ENCODE peak calls at places on chromosomes 5 and 9, in eight cellular contexts. T is fibroblast of the aortic adventitia, L is lower leg skin, P is upper lobe of right lung, Z is colonic mucosa, Q is heart right ventricle, K is foreskin fibroblast, I is choroid plexus epithelial cell. N is an unnamed sample.

GRCh38 chr5:158492850-158493249 is 606.9 kb downstream of the EBF1 start:
- DNase-seq in I (peak), T (peak), Z (no peak), Q (no peak), K (no peak), L (no peak), P (no peak), N (no peak)

GRCh38 chr9:125397736-125398135 is 136.1 kb downstream of the GAPVD1 start:
- DNase-seq in Q (no peak), L (no peak), Z (no peak), T (no peak), K (no peak), I (no peak), P (no peak), N (no peak)

GRCh38 chr5:74017786-74018211 is 391.8 kb downstream of the ARHGEF28 start:
- DNase-seq in K (peak), P (no peak), T (peak), I (peak), Z (no peak), Q (no peak), L (no peak), N (peak)

GRCh38 chr5:61687371-61687770 is 355.3 kb downstream of the ZSWIM6 start:
- DNase-seq in P (no peak), K (no peak), Q (no peak), Z (no peak), I (peak), T (no peak), L (no peak), N (no peak)

GRCh38 chr9:91572044-91572443 is 148.4 kb upstream of the NFIL3 start:
- DNase-seq in Z (no peak), L (no peak), Q (no peak), K (no peak), I (peak), T (peak), P (no peak), N (no peak)

GRCh38 chr5:117893211-117893610 is 1095.1 kb downstream of the DTWD2 start:
- DNase-seq in Q (no peak), K (no peak), I (peak), Z (no peak), L (no peak), T (no peak), P (no peak), N (no peak)

GRCh38 chr5:140671472-140672210 is 1.7 kb downstream of the DND1 start:
- DNase-seq in L (no peak), I (no peak), T (no peak), P (no peak), Q (no peak), K (no peak), Z (no peak), N (no peak)

GRCh38 chr9:82574911-82575310 is 488.0 kb downstream of the RASEF start:
- DNase-seq in P (no peak), Q (no peak), I (no peak), L (no peak), T (no peak), Z (no peak), K (no peak), N (no peak)

GRCh38 chr5:15013654-15014463 is 142.3 kb upstream of the ANKH start:
- DNase-seq in Z (no peak), I (peak), L (no peak), Q (no peak), P (no peak), T (peak), K (peak), N (no peak)

GRCh38 chr5:96936431-96937221 is 746 bp downstream of the LNPEP start:
- DNase-seq in K (no peak), Z (peak), P (peak), T (peak), Q (peak), L (peak), I (peak), N (peak)

GRCh38 chr5:179438041-179438441 is 92.8 kb upstream of the ADAMTS2 start:
- DNase-seq in T (no peak), Z (no peak), I (no peak), P (peak), L (no peak), K (no peak), Q (peak), N (peak)

GRCh38 chr9:86644315-86645034 is 290.3 kb upstream of the TUT7 start:
- DNase-seq in Q (no peak), I (no peak), L (no peak), T (no peak), P (no peak), Z (no peak), K (no peak), N (no peak)

GRCh38 chr5:172802585-172803176 is 31.4 kb upstream of the ERGIC1 start:
- DNase-seq in L (no peak), T (peak), Z (no peak), P (no peak), K (peak), Q (no peak), I (peak), N (no peak)

GRCh38 chr5:156394642-156395393 is 67.9 kb downstream of the SGCD start:
- DNase-seq in T (peak), L (no peak), Z (no peak), K (no peak), Q (no peak), I (peak), P (no peak), N (peak)

GRCh38 chr9:22528485-22528884 is 81.9 kb downstream of the DMRTA1 start:
- DNase-seq in I (peak), Q (no peak), L (no peak), T (peak), P (no peak), K (no peak), Z (no peak), N (no peak)

GRCh38 chr5:1442222-1443144 is 2.8 kb downstream of the SLC6A3 start:
- DNase-seq in Q (no peak), Z (no peak), P (no peak), L (peak), T (no peak), K (no peak), I (no peak), N (no peak)

GRCh38 chr9:98158071-98158791 is 34.2 kb downstream of the CORO2A start:
- DNase-seq in I (no peak), K (no peak), L (no peak), Q (no peak), Z (peak), P (peak), T (no peak), N (no peak)

GRCh38 chr5:74581988-74582365 is 58.6 kb downstream of the ENC1 start:
- DNase-seq in Z (peak), K (no peak), P (no peak), T (no peak), Q (no peak), I (no peak), L (no peak), N (no peak)

GRCh38 chr5:168579987-168580508 is 880 bp upstream of the PANK3 start:
- DNase-seq in Q (no peak), Z (no peak), P (no peak), T (no peak), L (no peak), K (no peak), I (no peak), N (no peak)

GRCh38 chr9:115630126-115630840 is 512.3 kb upstream of the TNC start:
- DNase-seq in P (no peak), Q (no peak), L (no peak), K (no peak), I (no peak), T (no peak), Z (no peak), N (no peak)

GRCh38 chr5:34509392-34509791 is 146.7 kb upstream of the RAI14 start:
- DNase-seq in T (no peak), Q (no peak), P (no peak), K (no peak), Z (no peak), L (no peak), I (no peak), N (no peak)

GRCh38 chr5:10632110-10632903 is 68.4 kb downstream of the ANKRD33B start:
- DNase-seq in L (peak), I (peak), Z (no peak), K (no peak), Q (no peak), T (no peak), P (peak), N (no peak)

GRCh38 chr9:14313951-14314423 is at the start of gene NFIB:
- DNase-seq in Q (peak), Z (peak), L (peak), P (peak), I (peak), T (peak), K (peak), N (peak)

GRCh38 chr5:101532430-101532829 is 629.3 kb upstream of the ST8SIA4 start:
- DNase-seq in K (no peak), Q (no peak), P (no peak), Z (no peak), I (no peak), L (no peak), T (no peak), N (no peak)

GRCh38 chr5:154098465-154098864 is 59.7 kb downstream of the MFAP3 start:
- DNase-seq in Q (no peak), Z (no peak), L (no peak), T (no peak), P (no peak), I (no peak), K (no peak), N (no peak)

DNA sequence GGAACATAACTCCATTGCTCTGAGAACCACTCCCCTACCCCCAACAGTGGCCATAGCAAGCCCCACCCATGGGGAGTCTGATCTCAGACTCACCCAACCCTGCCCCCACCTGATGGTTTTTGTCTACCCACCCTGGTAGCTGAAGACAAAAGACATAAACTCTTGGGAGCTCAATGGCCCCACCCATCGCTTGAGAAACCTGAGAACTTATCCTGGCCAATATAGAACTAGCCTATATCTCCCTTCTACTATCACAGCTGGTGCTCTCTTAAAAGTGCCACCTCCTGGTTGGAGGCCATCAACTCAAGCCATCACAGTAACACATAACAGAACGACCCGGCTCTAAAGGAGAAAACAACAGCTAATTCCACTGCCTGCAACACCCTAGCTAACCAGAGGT is 47.9 kb upstream of the SNAPC3 start:
- DNase-seq in P (no peak), I (no peak), T (no peak), K (no peak), Z (no peak), L (no peak), Q (no peak), N (no peak)
- TF ChIP-seq CTCF in P (no peak), I (no peak), T (no peak), K (no peak), Z (no peak), L (no peak), Q (no peak), N (no peak)

GRCh38 chr9:130623466-130623865 is 40.9 kb upstream of the PRDM12 start:
- DNase-seq in T (no peak), I (no peak), P (no peak), L (no peak), K (no peak), Q (no peak), Z (no peak), N (no peak)

GRCh38 chr9:130626249-130626982 is 38.0 kb upstream of the PRDM12 start:
- DNase-seq in Z (no peak), T (no peak), P (no peak), I (no peak), Q (peak), K (no peak), L (peak), N (no peak)

GRCh38 chr9:130627051-130627450 is 37.3 kb upstream of the PRDM12 start:
- DNase-seq in L (peak), P (no peak), Q (no peak), T (no peak), I (no peak), Z (no peak), K (no peak), N (no peak)

GRCh38 chr9:130627896-130628792 is 36.2 kb upstream of the PRDM12 start:
- DNase-seq in L (peak), T (no peak), Q (no peak), Z (no peak), K (no peak), I (no peak), P (no peak), N (no peak)

DNA sequence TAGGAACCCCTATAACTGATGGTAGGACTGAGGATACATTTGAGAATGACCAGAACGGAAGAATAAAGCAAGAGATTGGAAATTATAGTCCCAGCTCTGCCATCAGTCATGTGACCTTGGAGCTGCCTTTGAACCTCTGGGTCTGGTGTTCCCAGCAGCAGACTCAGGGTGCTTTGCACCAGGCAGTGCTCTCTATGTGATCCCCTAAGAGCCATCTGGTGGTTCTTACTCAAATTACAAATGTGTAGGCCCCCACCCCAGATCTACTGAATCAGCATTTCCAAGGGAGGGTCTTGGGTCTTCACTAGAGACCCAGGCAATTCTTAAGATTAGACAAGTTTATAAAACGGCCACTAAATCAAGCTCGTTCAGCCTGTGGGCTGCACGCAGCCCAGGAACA is 40.2 kb upstream of the PRDM12 start:
- DNase-seq in Q (no peak), T (no peak), L (no peak), Z (no peak), P (no peak), I (no peak), K (no peak), N (no peak)
- TF ChIP-seq CTCF in Q (no peak), T (no peak), L (no peak), Z (no peak), P (no peak), I (no peak), K (no peak), N (no peak)

GRCh38 chr5:82278711-82279370 is 687 bp upstream of the RPS23 start:
- DNase-seq in K (no peak), L (no peak), T (no peak), P (no peak), Z (no peak), I (no peak), Q (no peak), N (no peak)
- TF ChIP-seq CTCF in K (no peak), L (no peak), T (no peak), P (no peak), Z (no peak), I (no peak), Q (no peak), N (no peak)

GRCh38 chr9:4740373-4740622 is 704 bp downstream of the AK3 start:
- DNase-seq in L (no peak), Q (no peak), K (no peak), T (no peak), Z (no peak), I (peak), P (no peak), N (no peak)
- TF ChIP-seq CTCF in L (no peak), Q (no peak), K (no peak), T (no peak), Z (no peak), I (no peak), P (no peak), N (no peak)

GRCh38 chr5:91245871-91246270 is 137.2 kb downstream of the ARRDC3 start:
- DNase-seq in Q (no peak), Z (no peak), T (peak), P (no peak), L (no peak), I (peak), K (no peak), N (no peak)
- TF ChIP-seq CTCF in Q (no peak), Z (no peak), T (peak), P (no peak), L (no peak), I (no peak), K (no peak), N (no peak)

GRCh38 chr9:69204378-69204777 is 30.3 kb downstream of the TJP2 start:
- DNase-seq in T (no peak), Q (no peak), Z (no peak), P (no peak), I (peak), L (no peak), K (no peak), N (no peak)

GRCh38 chr9:69198526-69199250 is 24.6 kb downstream of the TJP2 start:
- DNase-seq in L (no peak), T (peak), I (no peak), Q (no peak), Z (no peak), K (peak), P (no peak), N (no peak)

GRCh38 chr9:69197687-69198086 is 23.6 kb downstream of the TJP2 start:
- DNase-seq in P (no peak), T (no peak), Z (no peak), L (peak), Q (no peak), I (no peak), K (no peak), N (no peak)

GRCh38 chr9:69202556-69202955 is 28.5 kb downstream of the TJP2 start:
- DNase-seq in Q (no peak), T (no peak), Z (no peak), K (no peak), L (no peak), P (no peak), I (no peak), N (no peak)

DNA sequence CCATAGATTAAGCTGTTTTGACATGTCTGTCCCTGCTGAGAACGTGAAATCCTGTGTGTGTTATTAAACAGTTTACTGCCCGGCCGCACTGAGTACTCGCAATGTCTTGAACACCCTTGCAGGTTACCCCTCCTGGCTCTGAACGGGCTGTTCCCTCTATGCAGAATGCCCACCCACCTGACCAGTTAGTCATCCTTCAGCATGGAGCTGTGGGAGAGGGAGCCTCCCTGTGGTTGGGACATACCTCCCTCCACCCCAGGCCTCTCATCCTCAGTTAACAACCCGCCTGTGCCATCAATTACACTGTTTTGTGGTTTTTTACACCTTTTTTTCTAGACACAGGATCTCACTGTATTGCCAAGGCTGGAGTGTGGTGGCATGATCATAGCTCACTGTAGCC is 26.0 kb downstream of the TJP2 start:
- DNase-seq in L (peak), Q (no peak), I (peak), T (peak), Z (no peak), P (no peak), K (no peak), N (no peak)
- TF ChIP-seq CTCF in L (no peak), Q (no peak), I (peak), T (no peak), Z (no peak), P (no peak), K (no peak), N (no peak)

N was measured in adrenal gland.